ENCODE peak calls at places on chromosomes 13 and 19, in five cellular contexts. One of them, this sample, is unnamed.

GRCh38 chr13:26679411-26679810 is 81.2 kb downstream of the GPR12 start:
- DNase-seq in endodermal cell: no peak
- DNase-seq in activated B cell treated with CpG ODN at 0.5 μM for 24 hours: no peak
- DNase-seq in astrocyte: peak
- DNase-seq in B cell: no peak
- DNase-seq in this sample: no peak

GRCh38 chr19:3392480-3392879 is 26.1 kb downstream of the NFIC start:
- DNase-seq in endodermal cell: no peak
- DNase-seq in activated B cell treated with CpG ODN at 0.5 μM for 24 hours: no peak
- DNase-seq in astrocyte: no peak
- DNase-seq in B cell: no peak
- DNase-seq in this sample: no peak

GRCh38 chr19:33506498-33506897 is 15.1 kb downstream of the PEPD start:
- DNase-seq in endodermal cell: no peak
- DNase-seq in activated B cell treated with CpG ODN at 0.5 μM for 24 hours: no peak
- DNase-seq in astrocyte: no peak
- DNase-seq in B cell: no peak
- DNase-seq in this sample: no peak

GRCh38 chr19:38685666-38686529 is 38.4 kb downstream of the ACTN4 start:
- DNase-seq in endodermal cell: peak
- DNase-seq in activated B cell treated with CpG ODN at 0.5 μM for 24 hours: no peak
- DNase-seq in astrocyte: peak
- DNase-seq in B cell: no peak
- DNase-seq in this sample: no peak

GRCh38 chr13:100630564-100630963 is 42.0 kb upstream of the GGACT start:
- DNase-seq in endodermal cell: no peak
- DNase-seq in activated B cell treated with CpG ODN at 0.5 μM for 24 hours: no peak
- DNase-seq in astrocyte: no peak
- DNase-seq in B cell: no peak
- DNase-seq in this sample: no peak

GRCh38 chr19:20431826-20432225 is 133.8 kb downstream of the ZNF737 start:
- DNase-seq in endodermal cell: no peak
- DNase-seq in activated B cell treated with CpG ODN at 0.5 μM for 24 hours: no peak
- DNase-seq in astrocyte: no peak
- DNase-seq in B cell: no peak
- DNase-seq in this sample: no peak

GRCh38 chr19:19550454-19550842 is 12.4 kb downstream of the CILP2 start:
- DNase-seq in endodermal cell: no peak
- DNase-seq in activated B cell treated with CpG ODN at 0.5 μM for 24 hours: no peak
- DNase-seq in astrocyte: peak
- DNase-seq in B cell: no peak
- DNase-seq in this sample: no peak

GRCh38 chr19:39413269-39413902 is 917 bp downstream of the PLEKHG2 start:
- DNase-seq in endodermal cell: peak
- DNase-seq in activated B cell treated with CpG ODN at 0.5 μM for 24 hours: peak
- DNase-seq in astrocyte: no peak
- DNase-seq in B cell: peak
- DNase-seq in this sample: no peak

GRCh38 chr19:23070353-23070781 is 46.5 kb upstream of the ZNF730 start:
- DNase-seq in endodermal cell: peak
- DNase-seq in activated B cell treated with CpG ODN at 0.5 μM for 24 hours: no peak
- DNase-seq in astrocyte: no peak
- DNase-seq in B cell: peak
- DNase-seq in this sample: no peak

GRCh38 chr13:36026556-36026955 is 104.6 kb downstream of the DCLK1 start:
- DNase-seq in endodermal cell: no peak
- DNase-seq in activated B cell treated with CpG ODN at 0.5 μM for 24 hours: no peak
- DNase-seq in astrocyte: no peak
- DNase-seq in B cell: no peak
- DNase-seq in this sample: no peak

GRCh38 chr13:113654175-113654560 is 3.8 kb downstream of the ATP4B start:
- DNase-seq in endodermal cell: no peak
- DNase-seq in activated B cell treated with CpG ODN at 0.5 μM for 24 hours: no peak
- DNase-seq in astrocyte: no peak
- DNase-seq in B cell: no peak
- DNase-seq in this sample: no peak

GRCh38 chr13:106917024-106917491 is 349.1 kb upstream of the ARGLU1 start:
- DNase-seq in endodermal cell: no peak
- DNase-seq in activated B cell treated with CpG ODN at 0.5 μM for 24 hours: no peak
- DNase-seq in astrocyte: no peak
- DNase-seq in B cell: peak
- DNase-seq in this sample: no peak

GRCh38 chr13:113742000-113742441 is 17.0 kb upstream of the TMEM255B start:
- DNase-seq in endodermal cell: peak
- DNase-seq in activated B cell treated with CpG ODN at 0.5 μM for 24 hours: no peak
- DNase-seq in astrocyte: no peak
- DNase-seq in B cell: peak
- DNase-seq in this sample: no peak

GRCh38 chr19:5048091-5048726 is 79.3 kb downstream of the KDM4B start:
- DNase-seq in endodermal cell: peak
- DNase-seq in activated B cell treated with CpG ODN at 0.5 μM for 24 hours: peak
- DNase-seq in astrocyte: peak
- DNase-seq in B cell: peak
- DNase-seq in this sample: peak

GRCh38 chr19:34962281-34962944 is 1.6 kb downstream of the ZNF792 start:
- DNase-seq in endodermal cell: peak
- DNase-seq in activated B cell treated with CpG ODN at 0.5 μM for 24 hours: no peak
- DNase-seq in astrocyte: no peak
- DNase-seq in B cell: no peak
- DNase-seq in this sample: no peak

DNA sequence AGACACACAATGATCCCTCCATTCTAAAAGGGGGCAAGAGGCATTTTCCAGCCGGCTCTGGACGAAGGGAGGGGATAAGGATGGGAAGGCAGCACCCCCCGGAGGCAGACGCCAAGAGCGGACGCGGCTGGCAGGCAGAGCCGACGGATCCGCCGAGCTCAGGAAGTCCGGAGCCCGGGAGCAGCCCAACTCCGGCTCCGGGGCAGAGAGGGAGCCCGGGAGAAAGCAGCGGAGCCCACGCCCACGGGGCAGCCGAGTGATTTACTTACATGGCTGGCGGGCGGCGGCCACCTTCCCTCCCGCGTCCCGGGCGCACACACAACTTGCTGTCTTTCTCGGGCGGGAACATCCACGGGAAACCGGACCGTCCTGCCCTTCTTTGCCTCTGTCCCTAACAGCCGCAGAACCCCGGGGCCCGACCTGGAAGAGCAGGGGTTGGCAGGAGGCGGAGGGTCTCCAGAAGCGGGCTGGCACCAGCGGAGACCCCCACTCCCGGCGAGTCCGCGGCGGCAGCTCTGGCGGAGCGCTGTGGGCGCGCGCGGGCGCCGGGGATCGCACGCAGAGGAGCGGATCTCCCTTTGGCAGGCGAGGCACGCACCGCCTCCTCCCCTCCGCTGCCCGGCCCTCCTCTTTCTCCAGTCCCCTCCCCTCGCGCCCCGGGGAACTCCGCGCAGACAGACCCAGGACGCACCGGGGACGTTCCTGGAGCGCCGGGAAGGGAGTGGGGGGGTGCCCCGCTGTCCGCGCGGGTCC is at the start of gene LHFPL6:
- DNase-seq in endodermal cell: peak
- DNase-seq in activated B cell treated with CpG ODN at 0.5 μM for 24 hours: peak
- DNase-seq in astrocyte: peak
- DNase-seq in B cell: peak
- DNase-seq in this sample: peak
- TF ChIP-seq CTCF in endodermal cell: peak
- TF ChIP-seq CTCF in activated B cell treated with CpG ODN at 0.5 μM for 24 hours: no peak
- TF ChIP-seq CTCF in astrocyte: no peak
- TF ChIP-seq CTCF in B cell: no peak
- TF ChIP-seq CTCF in this sample: peak

GRCh38 chr13:97757807-97758206 is 195.7 kb upstream of the IPO5 start:
- DNase-seq in endodermal cell: no peak
- DNase-seq in activated B cell treated with CpG ODN at 0.5 μM for 24 hours: no peak
- DNase-seq in astrocyte: no peak
- DNase-seq in B cell: no peak
- DNase-seq in this sample: no peak

GRCh38 chr13:97758317-97758716 is 195.2 kb upstream of the IPO5 start:
- DNase-seq in endodermal cell: no peak
- DNase-seq in activated B cell treated with CpG ODN at 0.5 μM for 24 hours: no peak
- DNase-seq in astrocyte: no peak
- DNase-seq in B cell: no peak
- DNase-seq in this sample: no peak

GRCh38 chr13:97753269-97753668 is 200.2 kb upstream of the IPO5 start:
- DNase-seq in endodermal cell: no peak
- DNase-seq in activated B cell treated with CpG ODN at 0.5 μM for 24 hours: no peak
- DNase-seq in astrocyte: no peak
- DNase-seq in B cell: no peak
- DNase-seq in this sample: no peak

GRCh38 chr13:97751477-97751876 is 202.0 kb upstream of the IPO5 start:
- DNase-seq in endodermal cell: no peak
- DNase-seq in activated B cell treated with CpG ODN at 0.5 μM for 24 hours: no peak
- DNase-seq in astrocyte: no peak
- DNase-seq in B cell: no peak
- DNase-seq in this sample: no peak

DNA sequence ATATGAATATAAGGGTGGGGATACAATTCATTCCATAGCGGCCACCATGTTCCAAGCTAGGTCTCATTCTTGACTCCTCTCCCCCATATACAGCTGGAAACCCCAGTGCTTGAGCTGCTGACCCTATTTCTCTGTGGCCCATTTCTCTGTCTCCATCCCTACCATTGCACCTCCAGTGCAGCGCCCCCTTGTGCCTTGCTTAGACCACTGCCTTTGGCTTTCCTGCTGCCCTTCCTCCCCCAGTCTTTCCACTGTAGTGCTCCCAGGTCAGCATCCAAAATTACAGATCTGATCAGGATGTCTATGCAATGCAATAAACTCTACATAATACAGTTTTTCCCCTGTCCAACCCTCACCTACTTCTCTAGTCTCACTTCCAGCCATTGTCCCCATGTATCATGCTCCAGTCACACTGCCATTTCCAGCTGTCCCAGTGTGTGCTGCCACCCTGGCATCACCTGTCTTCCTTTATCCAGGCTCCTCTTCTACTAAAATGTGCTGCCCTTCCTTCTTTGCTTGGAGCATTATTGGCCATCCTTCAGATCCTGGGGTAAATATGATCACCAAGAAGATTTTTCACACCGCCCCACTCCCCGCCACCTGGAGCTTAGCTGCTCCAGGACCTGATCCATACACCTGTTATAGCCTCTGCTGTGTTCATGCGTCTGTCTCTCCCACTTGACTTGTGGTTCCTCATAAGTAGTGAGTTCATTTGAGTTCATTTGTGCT is 199.4 kb upstream of the IPO5 start:
- DNase-seq in endodermal cell: peak
- DNase-seq in activated B cell treated with CpG ODN at 0.5 μM for 24 hours: no peak
- DNase-seq in astrocyte: no peak
- DNase-seq in B cell: no peak
- DNase-seq in this sample: no peak
- TF ChIP-seq CTCF in endodermal cell: peak
- TF ChIP-seq CTCF in activated B cell treated with CpG ODN at 0.5 μM for 24 hours: no peak
- TF ChIP-seq CTCF in astrocyte: no peak
- TF ChIP-seq CTCF in B cell: no peak
- TF ChIP-seq CTCF in this sample: no peak

GRCh38 chr13:59747529-59747928 is 416.2 kb downstream of the DIAPH3 start:
- DNase-seq in endodermal cell: no peak
- DNase-seq in activated B cell treated with CpG ODN at 0.5 μM for 24 hours: no peak
- DNase-seq in astrocyte: no peak
- DNase-seq in B cell: no peak
- DNase-seq in this sample: no peak

GRCh38 chr13:59754411-59754810 is 409.3 kb downstream of the DIAPH3 start:
- DNase-seq in endodermal cell: no peak
- DNase-seq in activated B cell treated with CpG ODN at 0.5 μM for 24 hours: no peak
- DNase-seq in astrocyte: no peak
- DNase-seq in B cell: no peak
- DNase-seq in this sample: no peak

GRCh38 chr13:59746291-59746962 is 417.3 kb downstream of the DIAPH3 start:
- DNase-seq in endodermal cell: no peak
- DNase-seq in activated B cell treated with CpG ODN at 0.5 μM for 24 hours: no peak
- DNase-seq in astrocyte: peak
- DNase-seq in B cell: no peak
- DNase-seq in this sample: no peak

GRCh38 chr13:59755647-59756290 is 408.0 kb downstream of the DIAPH3 start:
- DNase-seq in endodermal cell: no peak
- DNase-seq in activated B cell treated with CpG ODN at 0.5 μM for 24 hours: no peak
- DNase-seq in astrocyte: no peak
- DNase-seq in B cell: no peak
- DNase-seq in this sample: no peak

DNA sequence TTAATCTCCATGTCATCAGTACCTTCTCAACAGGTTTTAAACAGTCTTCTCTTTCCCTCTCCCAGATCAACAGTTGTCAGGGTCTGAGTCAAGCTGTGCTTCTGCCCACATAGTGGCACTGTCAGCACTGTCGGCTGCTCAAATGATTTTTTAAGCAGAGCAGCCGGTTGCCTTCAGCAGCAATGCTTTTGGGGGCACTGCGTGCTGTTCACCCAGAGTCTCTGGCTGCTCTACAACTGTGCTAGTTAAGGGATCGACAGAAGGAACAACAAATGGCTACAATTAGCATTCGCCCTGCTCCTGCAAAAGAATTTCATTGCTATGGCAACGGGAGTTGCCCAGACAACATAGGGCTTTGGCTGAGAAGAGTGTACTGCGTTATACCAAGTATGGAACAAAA is 412.9 kb downstream of the DIAPH3 start:
- DNase-seq in endodermal cell: peak
- DNase-seq in activated B cell treated with CpG ODN at 0.5 μM for 24 hours: no peak
- DNase-seq in astrocyte: peak
- DNase-seq in B cell: no peak
- DNase-seq in this sample: no peak
- TF ChIP-seq CTCF in endodermal cell: no peak
- TF ChIP-seq CTCF in activated B cell treated with CpG ODN at 0.5 μM for 24 hours: no peak
- TF ChIP-seq CTCF in astrocyte: no peak
- TF ChIP-seq CTCF in B cell: no peak
- TF ChIP-seq CTCF in this sample: peak

GRCh38 chr13:71699342-71699741 is 167.7 kb downstream of the DACH1 start:
- DNase-seq in endodermal cell: no peak
- DNase-seq in activated B cell treated with CpG ODN at 0.5 μM for 24 hours: no peak
- DNase-seq in astrocyte: no peak
- DNase-seq in B cell: no peak
- DNase-seq in this sample: no peak

DNA sequence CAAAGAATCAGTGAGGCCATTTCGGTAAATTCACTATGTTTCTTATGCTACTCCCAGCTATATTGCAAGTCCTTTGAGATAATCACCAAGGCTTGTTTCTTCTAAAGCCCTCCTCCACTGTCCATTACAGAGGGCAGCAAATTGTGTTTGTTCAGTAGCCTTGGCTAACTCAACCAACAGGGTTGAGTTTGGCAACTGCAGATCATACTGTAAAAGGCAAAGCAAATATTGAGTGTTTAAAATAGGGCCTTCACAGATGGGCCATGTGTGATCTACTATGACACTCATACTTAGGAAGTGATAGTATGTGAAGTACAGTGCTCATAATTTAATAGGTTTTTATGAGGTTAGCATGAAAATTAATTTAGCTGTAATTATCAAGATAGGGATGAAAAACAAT is 171.3 kb downstream of the DACH1 start:
- DNase-seq in endodermal cell: no peak
- DNase-seq in activated B cell treated with CpG ODN at 0.5 μM for 24 hours: no peak
- DNase-seq in astrocyte: no peak
- DNase-seq in B cell: no peak
- DNase-seq in this sample: no peak
- TF ChIP-seq CTCF in endodermal cell: no peak
- TF ChIP-seq CTCF in activated B cell treated with CpG ODN at 0.5 μM for 24 hours: no peak
- TF ChIP-seq CTCF in astrocyte: no peak
- TF ChIP-seq CTCF in B cell: no peak
- TF ChIP-seq CTCF in this sample: no peak

GRCh38 chr19:15673176-15673654 is 328 bp downstream of the CYP4F12 start:
- DNase-seq in endodermal cell: no peak
- DNase-seq in activated B cell treated with CpG ODN at 0.5 μM for 24 hours: no peak
- DNase-seq in astrocyte: no peak
- DNase-seq in B cell: no peak
- DNase-seq in this sample: no peak
- TF ChIP-seq CTCF in endodermal cell: no peak
- TF ChIP-seq CTCF in activated B cell treated with CpG ODN at 0.5 μM for 24 hours: no peak
- TF ChIP-seq CTCF in astrocyte: no peak
- TF ChIP-seq CTCF in B cell: no peak
- TF ChIP-seq CTCF in this sample: no peak

This sample was measured in osteocyte.